ENCODE peak calls at places on chromosomes 6 and 20, in five cellular contexts. K, Z, U, I and O are unnamed samples.

GRCh38 chr6:106820412-106820852 is 154.1 kb downstream of the CD24 start:
- DNase-seq in I (peak; percentile 49), Z (no peak), U (no peak), K (no peak), O (no peak)

GRCh38 chr6:98831057-98832031 is 3.0 kb upstream of the POU3F2 start:
- DNase-seq in I (no peak), Z (no peak), U (peak; percentile 78), K (no peak), O (peak; percentile 20)

GRCh38 chr6:160301341-160301740 is 42.7 kb upstream of the SLC22A2 start:
- DNase-seq in U (no peak), I (no peak), Z (no peak), K (no peak), O (no peak)

GRCh38 chr6:162728177-162728571 is 400 bp downstream of the PACRG start:
- DNase-seq in K (no peak), Z (peak; percentile 81), U (peak; percentile 45), I (no peak), O (no peak)

GRCh38 chr20:58642465-58642864 is 8.6 kb upstream of the STX16 start:
- DNase-seq in Z (no peak), I (no peak), K (no peak), U (no peak), O (no peak)

GRCh38 chr6:93182933-93183479 is 236.4 kb downstream of the EPHA7 start:
- DNase-seq in U (no peak), Z (no peak), I (no peak), K (no peak), O (no peak)

GRCh38 chr20:959996-960615 is 42.0 kb downstream of the RSPO4 start:
- DNase-seq in I (no peak), Z (no peak), U (no peak), K (no peak), O (no peak)

GRCh38 chr6:100175814-100176275 is 181.8 kb upstream of the MCHR2 start:
- DNase-seq in K (no peak), Z (no peak), U (no peak), I (peak; percentile 83), O (no peak)

GRCh38 chr6:15608406-15608805 is 54.4 kb downstream of the DTNBP1 start:
- DNase-seq in U (no peak), K (no peak), Z (no peak), I (no peak), O (no peak)

GRCh38 chr6:18028332-18028731 is 40.9 kb upstream of the KIF13A start:
- DNase-seq in Z (no peak), K (no peak), I (no peak), U (no peak), O (peak; percentile 1)

GRCh38 chr6:38498085-38498484 is 141.6 kb downstream of the BTBD9 start:
- DNase-seq in U (no peak), I (no peak), K (no peak), Z (no peak), O (no peak)

GRCh38 chr20:15556869-15557268 is 1016.4 kb downstream of the KIF16B start:
- DNase-seq in K (no peak), U (no peak), I (no peak), Z (no peak), O (no peak)

GRCh38 chr6:116881236-116881635 is 4.2 kb downstream of the RFX6 start:
- DNase-seq in Z (no peak), K (no peak), U (no peak), I (no peak), O (no peak)

GRCh38 chr6:35019171-35019570 is 122.0 kb downstream of the TCP11 start:
- DNase-seq in Z (no peak), U (no peak), K (no peak), I (no peak), O (no peak)

GRCh38 chr6:84685983-84686584 is 78.3 kb downstream of the TBX18 start:
- DNase-seq in Z (peak; percentile 9), K (peak; percentile 51), U (no peak), I (no peak), O (peak; percentile 22)

GRCh38 chr20:23232219-23232581 is 118.4 kb upstream of the NXT1 start:
- DNase-seq in K (no peak), U (no peak), Z (no peak), I (no peak), O (no peak)

GRCh38 chr6:99119109-99120031 is 171.6 kb upstream of the FBXL4 start:
- DNase-seq in K (peak; percentile 44), I (no peak), Z (peak; percentile 75), U (no peak), O (peak; percentile 35)

GRCh38 chr20:44407402-44408184 is 52.1 kb downstream of the HNF4A start:
- DNase-seq in K (no peak), Z (no peak), I (peak; percentile 99), U (no peak), O (no peak)

GRCh38 chr6:11607381-11607780 is 69.8 kb downstream of the TMEM170B start:
- DNase-seq in U (no peak), K (no peak), Z (no peak), I (no peak), O (no peak)

GRCh38 chr6:149935246-149935645 is 6.6 kb upstream of the ULBP2 start:
- DNase-seq in U (no peak), K (no peak), I (no peak), Z (no peak), O (no peak)